ENCODE peak calls at places on chromosomes 11 and 22, in four cellular contexts. M is SK-N-SH, O is HCT116, G is colonic mucosa. K is an unnamed sample. For H3K4me1 and H3K36me3, the result is how much of the 10 kb centered on the place peaks cover.

GRCh38 chr11:79045018-79045787 is 395.6 kb downstream of the TENM4 start:
- DNase-seq in M (peak), O (no peak), G (no peak), K (peak)

GRCh38 chr22:44317886-44318637 is 5.3 kb upstream of the SHISAL1 start:
- DNase-seq in M (no peak), O (no peak), G (no peak), K (no peak)

GRCh38 chr22:37401401-37401859 is 25.8 kb downstream of the ELFN2 start:
- DNase-seq in M (no peak), O (no peak), G (peak), K (no peak)

GRCh38 chr22:48444320-48445112 is 1383.2 kb downstream of the BRD1 start:
- DNase-seq in M (no peak), O (no peak), G (no peak), K (no peak)

GRCh38 chr11:134944131-134944530 is 532.1 kb upstream of the B3GAT1 start:
- DNase-seq in M (no peak), O (no peak), G (no peak), K (no peak)

GRCh38 chr11:16604784-16605439 is 133.5 kb upstream of the C11orf58 start:
- DNase-seq in M (peak), O (no peak), G (peak), K (peak)

GRCh38 chr22:19173047-19174035 is 5.2 kb downstream of the SLC25A1 start:
- DNase-seq in M (no peak), O (no peak), G (peak), K (no peak)

GRCh38 chr11:129620705-129621104 is 194.9 kb upstream of the TMEM45B start:
- DNase-seq in M (no peak), O (no peak), G (no peak), K (no peak)

GRCh38 chr11:3831378-3832239 is 9.2 kb downstream of the RHOG start:
- DNase-seq in M (no peak), O (no peak), G (no peak), K (no peak)
- H3K4me1 ChIP-seq in M (under half), O (under half), G (under half), K (under half)

DNA sequence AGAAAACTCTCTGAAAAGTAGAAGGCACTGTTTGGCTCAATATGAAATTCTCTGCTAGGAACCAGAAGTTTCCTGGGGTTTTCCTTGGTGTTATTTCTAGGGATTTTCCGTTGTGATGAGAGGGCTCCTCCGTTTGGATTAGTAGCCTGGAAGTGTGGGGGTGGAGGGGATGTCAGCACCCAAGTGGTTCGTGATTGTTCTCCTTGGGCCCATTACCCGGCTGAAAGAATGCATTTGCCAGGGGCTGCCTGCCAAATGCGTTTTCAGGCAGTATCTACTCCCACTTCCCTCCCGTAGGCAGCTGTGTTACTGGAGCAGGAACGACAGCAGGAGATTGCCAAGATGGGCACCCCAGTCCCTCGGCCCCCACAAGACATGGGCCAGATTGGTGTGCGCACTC is 4.4 kb downstream of the SF3B2 start:
- DNase-seq in M (no peak), O (no peak), G (no peak), K (no peak)
- H3K36me3 ChIP-seq in M (half or more), O (half or more), G (under half), K (half or more)

DNA sequence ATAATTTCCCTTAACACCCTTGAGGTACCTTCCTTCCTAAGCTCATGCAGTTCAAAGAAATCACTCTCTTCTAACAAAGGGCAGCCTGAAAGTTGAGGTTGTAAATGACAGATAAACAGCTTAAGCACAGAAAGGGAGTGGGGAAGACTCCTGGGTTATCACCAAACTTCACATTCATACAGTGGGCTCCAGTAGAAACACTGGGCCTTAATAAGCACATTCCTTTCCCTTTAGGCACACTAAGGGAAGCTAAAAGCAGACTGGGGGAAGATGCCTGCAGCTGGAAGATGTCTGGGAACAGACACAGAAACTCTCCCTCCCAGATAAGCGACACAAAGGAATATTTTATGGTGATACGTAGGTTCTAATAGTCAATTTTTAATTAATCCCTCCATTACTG is 350.3 kb upstream of the MPPED2 start:
- DNase-seq in M (no peak), O (no peak), G (no peak), K (no peak)
- H3K4me3 ChIP-seq in M (no peak), O (no peak), G (no peak), K (no peak)

DNA sequence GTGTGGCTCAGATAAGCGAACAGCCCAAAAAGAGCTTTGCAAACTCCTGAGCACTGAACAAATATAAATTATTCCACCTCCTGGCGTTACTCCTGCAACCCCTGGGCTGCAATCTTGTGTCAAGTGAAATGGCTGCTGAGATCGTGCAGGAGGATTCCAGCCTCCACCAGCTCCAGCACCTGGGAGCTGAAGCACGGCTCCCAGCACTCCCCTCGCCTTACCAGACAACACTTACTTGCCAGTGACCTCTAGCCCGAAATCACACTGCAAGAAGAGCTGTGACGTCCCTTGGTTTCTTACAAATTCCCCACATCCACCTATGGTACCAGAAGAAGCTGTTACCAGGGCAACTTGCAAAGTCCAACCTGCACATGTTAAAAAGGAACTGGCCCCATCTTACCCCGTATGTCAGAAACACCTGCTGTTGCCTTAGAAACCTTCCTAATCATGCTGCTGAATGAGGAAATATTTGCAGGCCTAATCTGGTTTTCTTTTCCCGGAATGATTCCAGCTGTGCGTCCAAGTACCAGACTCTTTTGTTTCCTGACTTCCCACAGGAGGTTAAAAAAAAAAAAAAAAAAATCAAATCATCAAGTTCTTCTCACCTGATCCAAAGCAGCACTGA is 13.1 kb downstream of the VPS37C start:
- DNase-seq in M (no peak), O (no peak), G (no peak), K (no peak)
- H3K4me1 ChIP-seq in M (under half), O (under half), G (under half), K (under half)

GRCh38 chr11:75571625-75572024 is 9.6 kb downstream of the SERPINH1 start:
- DNase-seq in M (no peak), O (no peak), G (no peak), K (no peak)

GRCh38 chr11:75572744-75573143 is 10.7 kb downstream of the SERPINH1 start:
- DNase-seq in M (no peak), O (no peak), G (no peak), K (no peak)

GRCh38 chr11:75567971-75568370 is 5.9 kb downstream of the SERPINH1 start:
- DNase-seq in M (no peak), O (no peak), G (no peak), K (no peak)

GRCh38 chr11:75568616-75569219 is 6.7 kb downstream of the SERPINH1 start:
- DNase-seq in M (no peak), O (no peak), G (no peak), K (no peak)

GRCh38 chr11:75570559-75571139 is 8.6 kb downstream of the SERPINH1 start:
- DNase-seq in M (no peak), O (no peak), G (no peak), K (no peak)
- H3K36me3 ChIP-seq in M (half or more), O (half or more), G (under half), K (under half)